ENCODE peak calls at places on chromosomes 5 and 9, in six cellular contexts. D is MM.1S, C is PC-9, Q is GM23338, P is neural progenitor cell, L is PC-3. V is an unnamed sample.
A peak's percentile ranks its signal among the peaks of the same experiment; 100 is the strongest.

GRCh38 chr9:137083418-137084004 is 3.3 kb upstream of the MAN1B1 start:
- DNase-seq in C (peak; percentile 87), Q (no peak), P (peak; percentile 75), L (peak; percentile 92), D (no peak), V (peak; percentile 98)

GRCh38 chr9:137025120-137025966 is 2.7 kb downstream of the ABCA2 start:
- DNase-seq in P (peak; percentile 43), L (no peak), D (peak; percentile 60), Q (no peak), C (peak; percentile 86), V (no peak)

GRCh38 chr5:27241564-27242257 is 203.3 kb upstream of the CDH9 start:
- DNase-seq in D (peak; percentile 28), L (peak; percentile 92), C (peak; percentile 37), Q (no peak), P (no peak), V (peak; percentile 91)

GRCh38 chr5:143315929-143316328 is 87.6 kb downstream of the NR3C1 start:
- DNase-seq in L (no peak), C (no peak), P (peak; percentile 22), Q (peak; percentile 4), D (no peak), V (peak; percentile 43)

GRCh38 chr9:133354766-133355165 is 1.5 kb downstream of the SURF1 start:
- DNase-seq in D (no peak), L (no peak), C (no peak), P (no peak), Q (no peak), V (no peak)

GRCh38 chr9:7234144-7234543 is 476.4 kb downstream of the KDM4C start:
- DNase-seq in Q (peak; percentile 95), D (peak; percentile 37), C (peak; percentile 2), L (peak; percentile 67), P (peak; percentile 68), V (peak; percentile 63)

GRCh38 chr9:136774416-136775045 is 10.2 kb upstream of the LCN15 start:
- DNase-seq in Q (no peak), P (no peak), D (no peak), L (no peak), C (no peak), V (no peak)

GRCh38 chr5:139862803-139863202 is 67.2 kb downstream of the PSD2 start:
- DNase-seq in P (peak; percentile 41), C (no peak), L (no peak), Q (peak; percentile 42), D (no peak), V (no peak)

GRCh38 chr9:33320568-33321261 is 30.4 kb downstream of the NFX1 start:
- DNase-seq in Q (no peak), L (peak; percentile 87), D (no peak), C (peak; percentile 37), P (no peak), V (peak; percentile 94)

GRCh38 chr5:134100283-134101011 is 14.0 kb upstream of the TCF7 start:
- DNase-seq in Q (peak; percentile 60), C (no peak), D (peak; percentile 94), P (peak; percentile 18), L (peak; percentile 51), V (peak; percentile 62)

GRCh38 chr5:126481243-126481642 is 58.0 kb downstream of the GRAMD2B start:
- DNase-seq in Q (no peak), C (no peak), P (no peak), D (no peak), L (no peak), V (peak; percentile 40)

GRCh38 chr5:51632794-51633193 is 249.5 kb downstream of the ISL1 start:
- DNase-seq in D (no peak), P (no peak), L (peak; percentile 60), Q (no peak), C (no peak), V (no peak)

GRCh38 chr5:108260105-108260857 is 121.6 kb downstream of the FBXL17 start:
- DNase-seq in L (peak; percentile 89), D (peak; percentile 72), Q (peak; percentile 95), P (peak; percentile 92), C (peak; percentile 50), V (peak; percentile 84)

GRCh38 chr5:150022681-150023080 is 22.1 kb downstream of the HMGXB3 start:
- DNase-seq in D (no peak), Q (no peak), L (no peak), P (no peak), C (no peak), V (no peak)

GRCh38 chr9:89886281-89886700 is 281.5 kb downstream of the GADD45G start:
- DNase-seq in D (no peak), P (no peak), C (no peak), Q (peak; percentile 24), L (no peak), V (no peak)

GRCh38 chr5:79842991-79843390 is 148.1 kb downstream of the MTX3 start:
- DNase-seq in Q (no peak), D (no peak), L (no peak), C (no peak), P (no peak), V (no peak)

GRCh38 chr5:79840085-79840990 is 150.7 kb downstream of the CMYA5 start:
- DNase-seq in P (peak; percentile 14), Q (no peak), D (no peak), L (no peak), C (no peak), V (peak; percentile 46)

GRCh38 chr5:79842006-79842881 is 148.8 kb downstream of the MTX3 start:
- DNase-seq in D (no peak), Q (no peak), C (no peak), P (no peak), L (no peak), V (no peak)

GRCh38 chr5:79843450-79844388 is 147.3 kb downstream of the MTX3 start:
- DNase-seq in C (no peak), P (no peak), L (no peak), D (no peak), Q (no peak), V (no peak)

GRCh38 chr5:79841172-79841571 is 149.9 kb downstream of the MTX3 start:
- DNase-seq in D (no peak), P (no peak), L (no peak), C (no peak), Q (no peak), V (no peak)
- H3F3A ChIP-seq in D (no peaks in the 10 kb centered on the region), P (peaks cover 15% of the 10 kb centered on the region), L (no peaks in the 10 kb centered on the region), C (no peaks in the 10 kb centered on the region), Q (no peaks in the 10 kb centered on the region), V (peaks cover 17% of the 10 kb centered on the region)

DNA sequence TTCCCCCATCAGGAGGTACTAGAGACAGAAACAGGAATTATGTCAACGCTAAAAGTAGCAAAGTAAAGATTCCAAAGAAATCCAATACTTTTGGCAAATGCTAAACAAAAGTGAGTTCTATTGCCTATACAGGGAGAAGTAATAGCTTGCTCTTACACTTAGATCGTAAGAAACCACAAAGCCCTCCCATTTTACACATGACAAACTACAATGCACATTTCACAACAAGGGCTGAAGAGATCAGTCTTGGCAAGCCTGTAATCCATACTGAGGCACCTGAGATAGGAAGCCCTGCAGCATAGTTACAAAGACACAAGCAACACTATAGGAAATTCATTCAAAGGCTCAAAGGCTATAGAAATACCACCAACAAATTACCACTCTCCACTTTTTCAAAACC is 7.7 kb downstream of the HNRNPK start:
- DNase-seq in D (no peak), L (no peak), Q (no peak), P (no peak), C (no peak), V (peak; percentile 42)
- H3F3A ChIP-seq in D (peaks cover 68% of the 10 kb centered on the region), L (peaks cover 6% of the 10 kb centered on the region), Q (peaks cover 62% of the 10 kb centered on the region), P (peaks cover 98% of the 10 kb centered on the region), C (peaks cover 99% of the 10 kb centered on the region), V (peaks cover 97% of the 10 kb centered on the region)

DNA sequence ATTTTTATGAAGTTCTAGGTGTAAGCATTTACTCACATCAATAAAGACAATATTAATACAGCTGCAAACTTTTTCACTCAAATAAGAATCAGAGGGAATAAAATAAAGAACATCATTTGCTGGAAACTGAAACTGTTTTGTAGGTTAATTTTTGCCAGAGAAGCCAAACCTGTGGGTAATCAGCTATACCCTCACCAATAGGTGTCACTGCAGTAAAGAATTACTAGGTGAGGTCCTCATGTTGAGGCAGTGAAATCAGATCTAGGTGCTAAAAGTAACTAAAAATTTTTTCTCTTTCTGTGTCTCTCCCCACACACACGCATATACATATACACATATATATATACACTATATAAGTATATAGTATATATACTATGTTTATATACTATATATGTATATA is 1016.3 kb upstream of the SEMA6A start:
- DNase-seq in D (peak; percentile 79), Q (peak; percentile 64), L (peak; percentile 5), P (peak; percentile 31), C (no peak), V (no peak)
- H3F3A ChIP-seq in D (no peaks in the 10 kb centered on the region), Q (no peaks in the 10 kb centered on the region), L (no peaks in the 10 kb centered on the region), P (no peaks in the 10 kb centered on the region), C (no peaks in the 10 kb centered on the region), V (no peaks in the 10 kb centered on the region)

DNA sequence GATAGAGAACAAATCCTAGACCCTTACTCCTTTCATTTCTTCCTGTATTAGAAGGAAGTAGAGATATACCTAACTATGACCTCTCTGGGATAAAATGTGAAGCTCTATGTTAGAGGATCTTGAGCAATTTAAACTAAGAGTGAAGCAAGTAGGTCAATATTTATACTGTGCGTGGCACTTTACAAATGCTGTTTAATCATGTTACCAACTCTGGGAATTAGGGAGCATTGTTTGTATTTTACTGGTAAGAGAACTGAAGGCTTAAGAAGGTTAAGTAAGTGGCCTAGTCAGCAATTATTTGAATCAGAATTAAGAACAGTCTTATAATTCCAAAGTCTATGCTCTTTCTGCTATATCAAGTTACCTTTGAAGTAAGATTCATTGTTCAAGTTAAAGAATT is 12.0 kb downstream of the TNC start:
- DNase-seq in L (peak; percentile 80), C (no peak), Q (no peak), D (no peak), P (no peak), V (peak; percentile 30)
- H3F3A ChIP-seq in L (peaks cover 11% of the 10 kb centered on the region), C (peaks cover 10% of the 10 kb centered on the region), Q (no peaks in the 10 kb centered on the region), D (no peaks in the 10 kb centered on the region), P (no peaks in the 10 kb centered on the region), V (peaks cover 82% of the 10 kb centered on the region)

GRCh38 chr9:37405350-37405749 is 17.1 kb upstream of the GRHPR start:
- DNase-seq in P (no peak), C (no peak), Q (no peak), L (no peak), D (no peak), V (no peak)

GRCh38 chr9:37405764-37406380 is 16.6 kb upstream of the GRHPR start:
- DNase-seq in P (no peak), C (no peak), Q (no peak), D (no peak), L (no peak), V (no peak)

GRCh38 chr9:37406603-37407401 is 15.7 kb upstream of the GRHPR start:
- DNase-seq in Q (no peak), L (peak; percentile 13), D (no peak), P (no peak), C (peak; percentile 14), V (no peak)

GRCh38 chr9:37407468-37407867 is 15.0 kb upstream of the GRHPR start:
- DNase-seq in P (no peak), C (no peak), L (peak; percentile 41), Q (peak; percentile 45), D (no peak), V (peak; percentile 24)

GRCh38 chr9:37404590-37404989 is 17.9 kb upstream of the GRHPR start:
- DNase-seq in P (no peak), L (no peak), D (no peak), C (no peak), Q (no peak), V (no peak)
- H3F3A ChIP-seq in P (no peaks in the 10 kb centered on the region), L (no peaks in the 10 kb centered on the region), D (peaks cover 7% of the 10 kb centered on the region), C (peaks cover 14% of the 10 kb centered on the region), Q (no peaks in the 10 kb centered on the region), V (no peaks in the 10 kb centered on the region)

V was measured in GM23248.